ENCODE peak calls at places on chromosome 20, in ten cellular contexts. I, T, G, M, A, F, B, E, O and R are unnamed samples.

GRCh38 chr20:16215056-16215455 is 358.2 kb downstream of the KIF16B start:
- DNase-seq in I (no peak), T (no peak), G (no peak), M (no peak), A (no peak), F (no peak), B (no peak), E (no peak), O (no peak), R (no peak)

GRCh38 chr20:62686869-62687830 is 21.5 kb upstream of the NTSR1 start:
- DNase-seq in I (no peak), T (no peak), G (no peak), M (no peak), A (no peak), F (no peak), B (no peak), E (peak), O (no peak), R (no peak)

GRCh38 chr20:32664352-32665159 is 9.2 kb downstream of the C20orf203 start:
- DNase-seq in I (no peak), T (no peak), G (no peak), M (no peak), A (no peak), F (no peak), B (no peak), E (no peak), O (no peak), R (no peak)

GRCh38 chr20:24766826-24767622 is 182.0 kb upstream of the CST7 start:
- DNase-seq in I (no peak), T (no peak), G (no peak), M (no peak), A (no peak), F (no peak), B (no peak), E (no peak), O (no peak), R (no peak)

GRCh38 chr20:58228484-58229197 is at the start of gene ANKRD60:
- DNase-seq in I (no peak), T (no peak), G (no peak), M (peak), A (peak), F (no peak), B (peak), E (no peak), O (no peak), R (no peak)

GRCh38 chr20:38995536-38996044 is 33.4 kb downstream of the DHX35 start:
- DNase-seq in I (no peak), T (no peak), G (no peak), M (no peak), A (no peak), F (no peak), B (no peak), E (no peak), O (no peak), R (no peak)

GRCh38 chr20:55514498-55514897 is 490.8 kb downstream of the CBLN4 start:
- DNase-seq in I (no peak), T (no peak), G (no peak), M (no peak), A (no peak), F (no peak), B (no peak), E (no peak), O (no peak), R (no peak)

GRCh38 chr20:25009218-25010145 is 16.9 kb upstream of the APMAP start:
- DNase-seq in I (no peak), T (no peak), G (no peak), M (no peak), A (no peak), F (no peak), B (no peak), E (no peak), O (peak), R (no peak)

GRCh38 chr20:44646023-44646640 is 5.4 kb downstream of the ADA start:
- DNase-seq in I (no peak), T (no peak), G (no peak), M (no peak), A (peak), F (peak), B (no peak), E (no peak), O (no peak), R (peak)

GRCh38 chr20:3753098-3753497 is 14.5 kb downstream of the ADISSP start:
- DNase-seq in I (no peak), T (peak), G (peak), M (peak), A (peak), F (no peak), B (peak), E (peak), O (peak), R (peak)

GRCh38 chr20:39326050-39326449 is 363.9 kb downstream of the DHX35 start:
- DNase-seq in I (no peak), T (no peak), G (no peak), M (no peak), A (no peak), F (no peak), B (no peak), E (no peak), O (no peak), R (no peak)

GRCh38 chr20:50792708-50793574 is 1.9 kb upstream of the BCAS4 start:
- DNase-seq in I (no peak), T (no peak), G (no peak), M (no peak), A (no peak), F (no peak), B (no peak), E (no peak), O (no peak), R (no peak)

GRCh38 chr20:36308318-36308710 is 2.2 kb downstream of the DLGAP4 start:
- DNase-seq in I (no peak), T (no peak), G (no peak), M (no peak), A (no peak), F (no peak), B (no peak), E (no peak), O (no peak), R (no peak)

GRCh38 chr20:11891081-11891826 is 26.4 kb upstream of the BTBD3 start:
- DNase-seq in I (peak), T (no peak), G (no peak), M (no peak), A (peak), F (no peak), B (no peak), E (peak), O (peak), R (peak)

GRCh38 chr20:4667836-4668235 is 53.9 kb upstream of the PRND start:
- DNase-seq in I (no peak), T (no peak), G (no peak), M (no peak), A (no peak), F (no peak), B (no peak), E (no peak), O (no peak), R (no peak)

GRCh38 chr20:36362261-36362660 is 56.1 kb downstream of the DLGAP4 start:
- DNase-seq in I (no peak), T (no peak), G (no peak), M (no peak), A (no peak), F (no peak), B (no peak), E (no peak), O (no peak), R (no peak)